ENCODE peak calls at places on chromosomes 5 and 9, in four cellular contexts. K is immature natural killer cell, W is adrenal gland, D is NB4. L is an unnamed sample.

GRCh38 chr9:3541206-3541605 is 15.4 kb upstream of the RFX3 start:
- DNase-seq in D (no peak), W (no peak), K (no peak), L (no peak)

GRCh38 chr5:50711280-50711679 is 44.8 kb downstream of the PARP8 start:
- DNase-seq in D (peak), K (peak), W (peak), L (peak)

GRCh38 chr9:123406691-123407536 is 50.9 kb downstream of the CRB2 start:
- DNase-seq in W (no peak), K (no peak), D (no peak), L (peak)

GRCh38 chr9:127875306-127875966 is 2.0 kb downstream of the AK1 start:
- DNase-seq in D (no peak), K (no peak), W (no peak), L (no peak)

GRCh38 chr9:126478216-126478981 is 135.3 kb upstream of the LMX1B start:
- DNase-seq in D (no peak), W (no peak), K (no peak), L (no peak)

GRCh38 chr5:57499262-57500050 is 16.8 kb upstream of the ACTBL2 start:
- DNase-seq in D (peak), K (no peak), W (no peak), L (peak)

GRCh38 chr5:32217886-32218396 is 43.8 kb upstream of the GOLPH3 start:
- DNase-seq in K (no peak), W (no peak), D (peak), L (peak)

GRCh38 chr5:116378007-116378831 is 196.4 kb downstream of the SEMA6A start:
- DNase-seq in W (no peak), D (no peak), K (no peak), L (no peak)

GRCh38 chr9:126276056-126276728 is 50.4 kb upstream of the MVB12B start:
- DNase-seq in W (no peak), K (no peak), D (no peak), L (no peak)

GRCh38 chr5:169670769-169671525 is 33.9 kb downstream of the DOCK2 start:
- DNase-seq in K (no peak), D (no peak), W (no peak), L (no peak)

GRCh38 chr5:103511554-103511885 is 51.1 kb downstream of the NUDT12 start:
- DNase-seq in D (no peak), W (no peak), K (no peak), L (no peak)

GRCh38 chr9:89522261-89522978 is 24.5 kb upstream of the SEMA4D start:
- DNase-seq in K (peak), D (peak), W (no peak), L (peak)

GRCh38 chr9:12463641-12464040 is 229.5 kb upstream of the TYRP1 start:
- DNase-seq in W (no peak), K (no peak), D (no peak), L (no peak)

GRCh38 chr5:83750759-83751158 is 30.1 kb upstream of the HAPLN1 start:
- DNase-seq in W (no peak), K (no peak), D (no peak), L (peak)

GRCh38 chr9:79693750-79694149 is 122.0 kb downstream of the TLE4 start:
- DNase-seq in D (no peak), W (no peak), K (no peak), L (no peak)

GRCh38 chr9:128068656-128069221 is 707 bp downstream of the SLC25A25 start:
- DNase-seq in D (peak), W (peak), K (no peak), L (no peak)

GRCh38 chr9:22446950-22447606 is 454 bp downstream of the DMRTA1 start:
- DNase-seq in D (no peak), K (no peak), W (no peak), L (peak)

GRCh38 chr9:7394007-7394774 is 405.4 kb downstream of the DMAC1 start:
- DNase-seq in W (no peak), D (no peak), K (no peak), L (no peak)

GRCh38 chr5:8700691-8701090 is 831.7 kb downstream of the MTRR start:
- DNase-seq in D (no peak), K (no peak), W (no peak), L (no peak)

GRCh38 chr5:65483474-65484346 is 2.0 kb upstream of the ADAMTS6 start:
- DNase-seq in K (peak), D (peak), W (no peak), L (peak)

GRCh38 chr5:134468921-134469400 is 56.5 kb upstream of the JADE2 start:
- DNase-seq in D (no peak), W (no peak), K (no peak), L (no peak)

GRCh38 chr9:134373269-134373668 is 47.0 kb downstream of the RXRA start:
- DNase-seq in D (peak), K (peak), W (no peak), L (peak)

GRCh38 chr5:14305045-14305444 is 161.9 kb downstream of the TRIO start:
- DNase-seq in K (no peak), D (peak), W (peak), L (peak)

GRCh38 chr5:77167695-77168111 is 42.8 kb upstream of the PDE8B start:
- DNase-seq in K (no peak), D (no peak), W (no peak), L (no peak)

GRCh38 chr9:130200038-130200979 is 28.1 kb downstream of the NCS1 start:
- DNase-seq in D (no peak), K (no peak), W (no peak), L (no peak)

GRCh38 chr5:154228696-154229095 is 38.2 kb downstream of the GALNT10 start:
- DNase-seq in W (no peak), D (no peak), K (no peak), L (peak)

GRCh38 chr5:54217826-54218503 is 92.4 kb downstream of the ARL15 start:
- DNase-seq in W (peak), K (peak), D (peak), L (peak)

GRCh38 chr5:108136493-108136892 is 245.4 kb downstream of the FBXL17 start:
- DNase-seq in W (no peak), D (no peak), K (no peak), L (no peak)

GRCh38 chr5:106269252-106269843 is 1401.4 kb downstream of the EFNA5 start:
- DNase-seq in D (peak), K (no peak), W (no peak), L (no peak)

GRCh38 chr9:98215821-98216220 is 23.4 kb upstream of the CORO2A start:
- DNase-seq in K (no peak), D (peak), W (peak), L (no peak)

GRCh38 chr5:1820926-1821325 is 19.7 kb downstream of the NDUFS6 start:
- DNase-seq in K (no peak), W (no peak), D (no peak), L (no peak)

GRCh38 chr9:105188746-105189145 is 55.7 kb upstream of the SLC44A1 start:
- DNase-seq in W (no peak), D (peak), K (no peak), L (peak)

GRCh38 chr5:167970002-167970401 is 321.4 kb upstream of the WWC1 start:
- DNase-seq in D (no peak), K (no peak), W (no peak), L (no peak)

GRCh38 chr9:87701491-87701890 is 24.4 kb upstream of the CTSL start:
- DNase-seq in K (no peak), W (no peak), D (no peak), L (no peak)

GRCh38 chr9:129964901-129965734 is 77.9 kb downstream of the FNBP1 start:
- DNase-seq in K (no peak), D (no peak), W (peak), L (no peak)

GRCh38 chr5:38105231-38105570 is 153.2 kb upstream of the EGFLAM start:
- DNase-seq in D (no peak), K (no peak), W (no peak), L (no peak)

GRCh38 chr5:34886718-34887117 is 28.6 kb downstream of the RAD1 start:
- DNase-seq in K (no peak), W (no peak), D (no peak), L (no peak)

GRCh38 chr5:170450041-170450660 is 53.7 kb upstream of the KCNIP1 start:
- DNase-seq in W (no peak), D (no peak), K (no peak), L (no peak)

GRCh38 chr9:120735415-120736126 is 21.3 kb upstream of the MEGF9 start:
- DNase-seq in W (no peak), K (no peak), D (peak), L (peak)

GRCh38 chr5:67808340-67808739 is 407.2 kb upstream of the PIK3R1 start:
- DNase-seq in W (no peak), D (peak), K (no peak), L (no peak)